ENCODE peak calls at places on chromosome 11, in seven cellular contexts. B is tibial artery, P is AG09319, F is coronary artery, J is upper lobe of right lung, C is endodermal cell, I is fibroblast of the aortic adventitia. T is an unnamed sample.

GRCh38 chr11:111460752-111461305 is 51.4 kb downstream of the BTG4 start:
- DNase-seq in P (no peak), I (peak; percentile 35), J (no peak), F (peak; percentile 47), B (no peak), C (no peak), T (peak; percentile 27)

GRCh38 chr11:95254139-95254704 is 23.2 kb upstream of the SESN3 start:
- DNase-seq in P (peak; percentile 69), C (peak; percentile 90), F (peak; percentile 85), J (peak; percentile 78), I (peak; percentile 92), B (peak; percentile 87), T (peak; percentile 71)

GRCh38 chr11:69745201-69745600 is 29.9 kb downstream of the FGF4 start:
- DNase-seq in J (no peak), C (peak; percentile 43), B (no peak), P (no peak), F (no peak), I (no peak), T (no peak)

GRCh38 chr11:114099392-114100178 is 40.1 kb downstream of the ZBTB16 start:
- DNase-seq in F (no peak), C (no peak), P (no peak), B (no peak), I (no peak), J (no peak), T (no peak)

GRCh38 chr11:17259519-17259918 is 17.0 kb upstream of the NUCB2 start:
- DNase-seq in I (peak; percentile 26), P (no peak), B (no peak), J (no peak), F (no peak), C (no peak), T (no peak)

GRCh38 chr11:47565340-47566165 is at the start of gene PTPMT1:
- DNase-seq in B (peak; percentile 88), J (peak; percentile 92), P (peak; percentile 30), F (no peak), I (peak; percentile 46), C (peak; percentile 90), T (no peak)

GRCh38 chr11:114479331-114479730 is 40.1 kb downstream of the REXO2 start:
- DNase-seq in C (no peak), I (no peak), J (no peak), P (no peak), B (no peak), F (no peak), T (no peak)

GRCh38 chr11:37409124-37409523 is 811.1 kb upstream of the RAG2 start:
- DNase-seq in I (no peak), F (no peak), C (no peak), P (no peak), B (no peak), J (no peak), T (peak; percentile 44)

GRCh38 chr11:123653997-123654565 is 343 bp downstream of the SCN3B start:
- DNase-seq in C (peak; percentile 89), F (no peak), B (no peak), J (peak; percentile 71), I (peak; percentile 35), P (no peak), T (no peak)

GRCh38 chr11:75346912-75347647 is 4.4 kb downstream of the ARRB1 start:
- DNase-seq in P (no peak), J (peak; percentile 75), C (no peak), B (peak; percentile 77), F (peak; percentile 77), I (peak; percentile 78), T (no peak)

GRCh38 chr11:130442728-130443127 is 5.7 kb upstream of the ADAMTS15 start:
- DNase-seq in I (peak; percentile 60), F (no peak), C (no peak), B (no peak), J (no peak), P (no peak), T (no peak)

GRCh38 chr11:63212742-63213141 is 30.7 kb downstream of the SLC22A25 start:
- DNase-seq in P (no peak), I (peak; percentile 30), B (no peak), J (no peak), C (peak; percentile 54), F (no peak), T (no peak)

GRCh38 chr11:64358907-64359711 is at the start of gene RPS6KA4:
- DNase-seq in C (peak; percentile 83), J (peak; percentile 87), B (peak; percentile 84), P (no peak), I (peak; percentile 42), F (peak; percentile 83), T (no peak)

GRCh38 chr11:109885006-109885405 is 208.2 kb upstream of the ZC3H12C start:
- DNase-seq in B (no peak), I (no peak), F (no peak), J (no peak), C (no peak), P (no peak), T (no peak)

GRCh38 chr11:76903325-76903724 is 42.6 kb downstream of the ACER3 start:
- DNase-seq in I (no peak), B (no peak), J (no peak), F (no peak), P (no peak), C (peak; percentile 61), T (no peak)

GRCh38 chr11:102177974-102178631 is 67.9 kb downstream of the YAP1 start:
- DNase-seq in P (peak; percentile 71), I (peak; percentile 90), B (no peak), J (no peak), C (no peak), F (no peak), T (peak; percentile 51)

GRCh38 chr11:77411238-77411637 is 62.7 kb downstream of the PAK1 start:
- DNase-seq in B (peak; percentile 65), C (peak; percentile 74), I (peak; percentile 33), J (peak; percentile 70), F (no peak), P (no peak), T (no peak)

GRCh38 chr11:65588199-65589054 is 7.2 kb downstream of the KCNK7 start:
- DNase-seq in P (no peak), C (peak; percentile 89), F (no peak), J (peak; percentile 79), B (peak; percentile 87), I (peak; percentile 43), T (no peak)

GRCh38 chr11:82906236-82906635 is 4.7 kb downstream of the DDIAS start:
- DNase-seq in J (no peak), I (peak; percentile 59), B (no peak), C (no peak), P (no peak), F (no peak), T (peak; percentile 6)

GRCh38 chr11:126061707-126062678 is 673 bp downstream of the CDON start:
- DNase-seq in B (peak; percentile 73), P (no peak), C (peak; percentile 84), J (no peak), F (no peak), I (peak; percentile 53), T (no peak)
- TF ChIP-seq CTCF in B (peak; percentile 46), P (peak; percentile 49), C (peak; percentile 82), J (peak; percentile 39), F (no peak), I (peak; percentile 69), T (peak; percentile 65)

GRCh38 chr11:100719809-100720221 is 32.7 kb downstream of the ARHGAP42 start:
- DNase-seq in B (peak; percentile 82), P (peak; percentile 56), C (peak; percentile 88), J (no peak), F (no peak), I (peak; percentile 92), T (peak; percentile 96)
- TF ChIP-seq CTCF in B (no peak), P (no peak), C (no peak), J (no peak), F (no peak), I (no peak), T (no peak)

DNA sequence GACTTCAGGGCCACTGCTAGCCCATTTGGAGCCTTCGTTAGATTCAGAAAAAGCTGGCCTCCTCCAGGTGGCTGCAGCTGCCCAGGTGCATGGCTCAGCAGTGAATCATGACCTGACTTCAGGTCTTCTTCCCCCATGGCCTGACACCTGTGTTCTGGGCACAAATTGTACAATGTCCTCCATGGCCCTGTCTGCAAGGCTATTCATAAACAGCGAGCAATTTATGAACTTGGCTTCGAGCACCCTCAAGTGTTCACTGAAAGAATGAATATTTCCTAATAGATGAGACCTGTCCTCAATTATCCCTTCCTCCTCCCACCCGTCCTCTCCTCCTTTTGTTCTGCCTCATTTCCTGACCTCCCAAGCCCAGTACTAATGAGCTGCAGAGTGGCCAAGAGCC is 12.2 kb upstream of the VPS37C start:
- DNase-seq in J (no peak), P (no peak), I (peak; percentile 47), C (no peak), B (no peak), F (no peak), T (no peak)
- TF ChIP-seq CTCF in J (no peak), P (peak; percentile 25), I (peak; percentile 21), C (no peak), B (no peak), F (no peak), T (peak; percentile 5)

GRCh38 chr11:8242113-8242475 is 21.6 kb downstream of the LMO1 start:
- DNase-seq in P (no peak), F (no peak), C (peak; percentile 78), B (no peak), I (no peak), J (no peak), T (no peak)
- TF ChIP-seq CTCF in P (no peak), F (no peak), C (peak; percentile 15), B (no peak), I (no peak), J (no peak), T (no peak)

DNA sequence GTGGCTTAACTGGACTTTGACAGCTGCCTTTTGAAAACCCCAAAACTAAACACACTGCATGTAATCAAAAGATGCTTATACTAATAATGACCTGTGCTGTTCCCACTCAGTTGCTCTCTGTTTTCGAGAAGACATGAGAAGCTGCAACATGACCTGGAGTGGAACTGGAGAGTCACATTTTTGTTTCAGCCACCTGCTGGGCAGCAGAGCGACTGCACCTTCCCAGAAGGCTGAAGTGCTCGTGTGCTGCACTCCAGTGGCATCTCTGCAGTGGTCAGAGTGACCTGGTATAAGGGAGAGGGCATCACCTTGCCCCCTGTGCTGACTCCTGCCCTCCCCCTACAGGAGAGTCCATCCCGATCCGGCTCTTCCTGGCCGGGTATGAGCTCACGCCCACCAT is 8.6 kb downstream of the THYN1 start:
- DNase-seq in C (peak; percentile 63), I (no peak), P (no peak), F (no peak), J (no peak), B (no peak), T (no peak)
- TF ChIP-seq CTCF in C (peak; percentile 71), I (peak; percentile 40), P (peak; percentile 36), F (no peak), J (peak; percentile 35), B (peak; percentile 23), T (peak; percentile 57)

DNA sequence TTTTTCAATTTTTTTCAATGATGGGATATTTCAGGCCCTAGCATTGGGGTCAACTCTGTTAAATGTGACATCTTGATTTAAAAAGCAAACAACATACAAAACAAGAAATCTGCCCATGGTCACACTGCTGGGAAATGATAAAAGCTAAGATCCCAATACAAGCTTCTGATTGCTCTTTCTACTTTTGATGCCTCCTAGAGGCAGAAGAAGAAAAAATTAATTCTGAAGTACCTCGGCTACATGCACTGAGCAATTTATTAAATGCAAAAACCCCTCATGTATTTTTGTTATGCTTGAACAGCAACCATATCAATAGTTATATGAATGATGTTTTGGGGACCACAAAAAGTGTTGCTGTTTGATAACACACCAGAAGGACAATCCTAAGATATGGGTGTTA is 342.1 kb upstream of the NARS2 start:
- DNase-seq in J (no peak), I (no peak), P (no peak), B (no peak), C (no peak), F (no peak), T (no peak)
- TF ChIP-seq CTCF in J (no peak), I (peak; percentile 19), P (peak; percentile 13), B (no peak), C (peak; percentile 48), F (no peak), T (no peak)

T was measured in astrocyte of the cerebellum.